ENCODE peak calls at places on chromosomes 16 and 17, in seven cellular contexts. Q is HCT116; U is T-helper 1 cell; M is stimulated activated CD8-positive, alpha-beta memory T cell treated with anti-CD3 and anti-CD28 coated beads, Interleukin-7, amount 100 ng/mL, for 1 hour; W is GM23248; X is HTR-8/SVneo; E is HEK293T. H is an unnamed sample.

GRCh38 chr17:64240741-64241347 is 22.2 kb downstream of the TEX2 start:
- DNase-seq in M (no peak), Q (no peak), W (peak), X (no peak), E (no peak), U (no peak), H (no peak)

GRCh38 chr17:15351925-15352324 is 10.5 kb upstream of the TEKT3 start:
- DNase-seq in U (no peak), M (no peak), W (peak), X (peak), Q (no peak), E (no peak), H (no peak)

GRCh38 chr16:1439058-1439698 is 5.2 kb downstream of the CCDC154 start:
- DNase-seq in E (no peak), U (no peak), X (no peak), Q (no peak), M (no peak), W (no peak), H (no peak)

GRCh38 chr16:69318177-69318910 is 7.2 kb downstream of the VPS4A start:
- DNase-seq in M (no peak), Q (no peak), W (no peak), X (no peak), U (no peak), E (no peak), H (no peak)

GRCh38 chr17:65503557-65503956 is 57.9 kb downstream of the AXIN2 start:
- DNase-seq in U (no peak), X (no peak), W (no peak), E (no peak), Q (no peak), M (no peak), H (no peak)

GRCh38 chr16:50841081-50841886 is 99.4 kb downstream of the CYLD start:
- DNase-seq in M (peak), U (peak), W (peak), Q (no peak), X (no peak), E (no peak), H (no peak)

GRCh38 chr16:87278191-87279093 is 38.8 kb downstream of the C16orf95 start:
- DNase-seq in M (no peak), U (no peak), W (peak), Q (peak), E (peak), X (peak), H (peak)

GRCh38 chr17:77637807-77638182 is 320.7 kb upstream of the TNRC6C start:
- DNase-seq in U (no peak), M (no peak), W (no peak), X (no peak), Q (no peak), E (no peak), H (no peak)

GRCh38 chr16:58515871-58516767 is 802 bp downstream of the SETD6 start:
- DNase-seq in M (no peak), X (no peak), Q (no peak), W (peak), E (peak), U (peak), H (no peak)

GRCh38 chr17:58308173-58308984 is 20.2 kb downstream of the TSPOAP1 start:
- DNase-seq in M (no peak), X (no peak), U (no peak), E (no peak), W (no peak), Q (no peak), H (no peak)

GRCh38 chr17:8401107-8401506 is 3.5 kb upstream of the RNF222 start:
- DNase-seq in E (no peak), Q (no peak), M (no peak), W (no peak), X (no peak), U (no peak), H (no peak)

GRCh38 chr17:44176257-44176656 is 5.8 kb downstream of the ASB16 start:
- DNase-seq in X (no peak), E (no peak), Q (no peak), M (no peak), U (no peak), W (no peak), H (no peak)

GRCh38 chr17:46814446-46814845 is 4.0 kb downstream of the WNT3 start:
- DNase-seq in U (no peak), X (no peak), Q (no peak), W (no peak), M (no peak), E (no peak), H (no peak)

GRCh38 chr16:85718682-85719081 is 29.9 kb upstream of the GINS2 start:
- DNase-seq in Q (no peak), W (peak), U (no peak), X (no peak), E (peak), M (no peak), H (no peak)

GRCh38 chr17:64741038-64741641 is 79.0 kb upstream of the SMURF2 start:
- DNase-seq in X (no peak), Q (no peak), W (peak), E (no peak), U (no peak), M (no peak), H (peak)

H was measured in H4.